ENCODE peak calls at places on chromosomes 5 and 9, in six cellular contexts. Z is A549, A is K562, N is HepG2, J is upper lobe of left lung, X is GM12878. L is an unnamed sample.

GRCh38 chr9:130110166-130110565 is 56.5 kb downstream of the GPR107 start:
- ATAC-seq in Z (no peak), X (no peak), N (no peak), A (no peak), J (no peak), L (no peak)

GRCh38 chr5:119322312-119322947 is 33.4 kb upstream of the TNFAIP8 start:
- ATAC-seq in N (no peak), A (peak), J (no peak), X (no peak), Z (no peak), L (no peak)

GRCh38 chr5:100852988-100853449 is 50.1 kb downstream of the ST8SIA4 start:
- ATAC-seq in X (peak), N (no peak), A (no peak), J (peak), Z (no peak), L (no peak)

GRCh38 chr9:82934949-82935348 is 128.0 kb downstream of the RASEF start:
- ATAC-seq in N (peak), J (no peak), X (no peak), A (no peak), Z (peak), L (no peak)

GRCh38 chr9:88534456-88535225 is at the start of gene NXNL2:
- ATAC-seq in N (peak), X (no peak), A (peak), Z (peak), J (peak), L (peak)

GRCh38 chr5:65871182-65871581 is 55.2 kb upstream of the ERBIN start:
- ATAC-seq in J (no peak), X (no peak), N (no peak), Z (no peak), A (no peak), L (no peak)

GRCh38 chr9:79705704-79706103 is 133.9 kb downstream of the TLE4 start:
- ATAC-seq in X (no peak), Z (no peak), A (no peak), N (no peak), J (no peak), L (no peak)

GRCh38 chr9:30978000-30978399 is 1406.4 kb upstream of the ACO1 start:
- ATAC-seq in Z (no peak), N (no peak), J (no peak), A (no peak), X (no peak), L (no peak)

GRCh38 chr5:55063899-55064298 is 38.5 kb upstream of the GZMA start:
- ATAC-seq in A (no peak), N (no peak), Z (no peak), J (no peak), X (no peak), L (no peak)

GRCh38 chr5:149798466-149798865 is 68.4 kb downstream of the PPARGC1B start:
- ATAC-seq in J (no peak), A (peak), X (no peak), N (peak), Z (no peak), L (no peak)

GRCh38 chr9:112731971-112732370 is 14.1 kb upstream of the INIP start:
- ATAC-seq in X (no peak), J (no peak), Z (no peak), A (no peak), N (peak), L (no peak)

DNA sequence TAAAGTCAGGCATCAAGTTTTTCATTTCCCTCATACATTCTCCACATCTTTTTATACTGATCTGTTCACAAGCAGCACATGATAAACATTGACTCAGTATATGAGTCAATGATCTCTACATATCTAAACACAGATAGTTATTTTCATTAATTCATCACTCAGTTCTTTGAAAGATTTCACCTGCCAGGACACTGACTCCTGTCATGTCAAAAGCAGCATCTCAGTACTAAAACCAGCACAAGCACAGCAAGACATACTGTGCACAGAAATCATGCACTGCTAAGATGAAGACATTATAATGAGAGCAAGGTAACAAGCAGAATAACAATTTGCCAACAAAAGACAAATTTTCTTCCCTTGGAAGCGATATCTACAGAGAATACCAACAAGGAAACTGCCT is 206.1 kb upstream of the COX7C start:
- ATAC-seq in Z (no peak), N (no peak), A (no peak), X (no peak), J (no peak), L (no peak)
- TF ChIP-seq EP300 in Z (no peak), N (no peak), A (no peak), X (no peak), J (no peak), L (no peak)

GRCh38 chr9:77710965-77711657 is 63.0 kb upstream of the GNA14 start:
- ATAC-seq in Z (no peak), J (no peak), N (no peak), A (no peak), X (no peak), L (no peak)

GRCh38 chr9:77714077-77714549 is 66.0 kb upstream of the GNA14 start:
- ATAC-seq in A (no peak), X (no peak), Z (no peak), J (no peak), N (no peak), L (no peak)

GRCh38 chr9:77708416-77708815 is 60.3 kb upstream of the GNA14 start:
- ATAC-seq in Z (peak), J (no peak), N (no peak), A (no peak), X (no peak), L (no peak)

GRCh38 chr9:77710276-77710675 is 62.2 kb upstream of the GNA14 start:
- ATAC-seq in Z (no peak), X (peak), N (no peak), J (no peak), A (no peak), L (no peak)

GRCh38 chr9:77712533-77713130 is 64.5 kb upstream of the GNA14 start:
- ATAC-seq in Z (peak), J (no peak), A (no peak), X (no peak), N (peak), L (no peak)
- TF ChIP-seq EP300 in Z (no peak), J (no peak), A (no peak), X (no peak), N (no peak), L (no peak)

DNA sequence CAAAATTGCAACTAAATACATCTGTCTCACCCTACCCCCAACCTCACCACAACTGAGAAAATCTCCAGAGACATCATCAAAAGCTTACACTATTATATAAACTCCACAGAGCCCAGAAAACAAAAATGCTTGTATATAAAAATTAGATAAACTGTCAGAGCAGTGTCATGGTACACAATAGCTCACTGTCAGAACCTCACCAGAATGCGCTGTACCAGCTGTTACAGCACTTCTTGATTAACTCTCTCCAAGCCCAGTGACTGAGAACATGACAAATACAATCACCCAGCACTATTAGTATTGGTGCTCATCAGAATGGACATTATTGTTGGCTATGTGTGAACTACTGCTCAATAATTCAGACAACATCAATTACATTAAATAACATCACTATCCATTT is 65.7 kb downstream of the ZDHHC21 start:
- ATAC-seq in Z (no peak), X (no peak), N (no peak), J (no peak), A (no peak), L (no peak)
- TF ChIP-seq EP300 in Z (no peak), X (no peak), N (no peak), J (no peak), A (no peak), L (no peak)

GRCh38 chr9:103804077-103804735 is 289.9 kb upstream of the SMC2 start:
- ATAC-seq in Z (peak), J (no peak), N (no peak), X (no peak), A (no peak), L (no peak)

GRCh38 chr9:103802068-103802467 is 292.0 kb upstream of the SMC2 start:
- ATAC-seq in Z (no peak), X (no peak), A (no peak), J (no peak), N (no peak), L (no peak)

GRCh38 chr9:103798620-103799019 is 295.5 kb upstream of the SMC2 start:
- ATAC-seq in N (peak), A (no peak), Z (peak), X (peak), J (no peak), L (no peak)

GRCh38 chr9:103799959-103800358 is 294.1 kb upstream of the SMC2 start:
- ATAC-seq in X (no peak), Z (no peak), J (no peak), A (no peak), N (no peak), L (no peak)

DNA sequence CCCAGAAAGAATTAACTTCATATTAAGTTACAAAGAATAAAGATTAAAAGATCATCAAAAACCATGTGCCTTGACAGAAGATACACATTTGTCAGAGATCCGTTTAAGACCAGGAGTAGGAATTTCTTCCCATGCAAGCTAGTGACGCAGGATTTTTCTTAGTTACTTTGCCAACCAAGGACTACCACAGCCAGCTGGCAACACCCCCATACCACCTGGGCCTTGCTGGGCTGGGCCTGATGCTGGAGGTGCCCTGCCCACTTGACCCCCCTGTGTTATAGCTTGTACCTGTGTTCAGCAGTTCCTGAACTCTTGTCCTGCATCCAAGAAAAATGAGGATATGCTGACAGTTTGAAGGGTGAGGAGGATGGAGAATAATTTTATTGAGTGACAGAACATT is 290.9 kb upstream of the SMC2 start:
- ATAC-seq in Z (no peak), N (no peak), A (no peak), J (no peak), X (no peak), L (no peak)
- TF ChIP-seq EP300 in Z (no peak), N (no peak), A (no peak), J (no peak), X (no peak), L (no peak)